ENCODE peak calls at places on chromosome 12, in ten cellular contexts. One of them, this sample, is unnamed.

GRCh38 chr12:96497800-96498199 is 8.4 kb downstream of the CFAP54 start:
- DNase-seq in left lung: no peak
- DNase-seq in mucosa of gallbladder: no peak
- DNase-seq in lower lobe of right lung: no peak
- DNase-seq in A549: no peak
- DNase-seq in psoas muscle: no peak
- DNase-seq in stimulated activated CD4-positive, alpha-beta T cell treated with anti-CD3 and anti-CD28 coated beads, Interleukin-15, amount 100 ng/mL, for 1 hour: no peak
- DNase-seq in tibial artery: no peak
- DNase-seq in activated CD4-positive, alpha-beta T cell treated with anti-CD3 and anti-CD28 coated beads, Interleukin-2, amount 50 U/mL, for 4 hours: no peak
- DNase-seq in iris pigment epithelial cell: peak; percentile 66
- DNase-seq in this sample: no peak

GRCh38 chr12:50545783-50546182 is 41.0 kb downstream of the DIP2B start:
- DNase-seq in left lung: no peak
- DNase-seq in mucosa of gallbladder: no peak
- DNase-seq in lower lobe of right lung: no peak
- DNase-seq in A549: no peak
- DNase-seq in psoas muscle: no peak
- DNase-seq in stimulated activated CD4-positive, alpha-beta T cell treated with anti-CD3 and anti-CD28 coated beads, Interleukin-15, amount 100 ng/mL, for 1 hour: no peak
- DNase-seq in tibial artery: no peak
- DNase-seq in activated CD4-positive, alpha-beta T cell treated with anti-CD3 and anti-CD28 coated beads, Interleukin-2, amount 50 U/mL, for 4 hours: no peak
- DNase-seq in iris pigment epithelial cell: peak; percentile 55
- DNase-seq in this sample: no peak

GRCh38 chr12:510071-510825 is 50.5 kb downstream of the B4GALNT3 start:
- DNase-seq in left lung: peak; percentile 65
- DNase-seq in mucosa of gallbladder: peak; percentile 53
- DNase-seq in lower lobe of right lung: peak; percentile 68
- DNase-seq in A549: no peak
- DNase-seq in psoas muscle: no peak
- DNase-seq in stimulated activated CD4-positive, alpha-beta T cell treated with anti-CD3 and anti-CD28 coated beads, Interleukin-15, amount 100 ng/mL, for 1 hour: no peak
- DNase-seq in tibial artery: no peak
- DNase-seq in activated CD4-positive, alpha-beta T cell treated with anti-CD3 and anti-CD28 coated beads, Interleukin-2, amount 50 U/mL, for 4 hours: no peak
- DNase-seq in iris pigment epithelial cell: no peak
- DNase-seq in this sample: no peak

GRCh38 chr12:7282844-7283243 is 21.0 kb upstream of the ACSM4 start:
- DNase-seq in left lung: no peak
- DNase-seq in mucosa of gallbladder: no peak
- DNase-seq in lower lobe of right lung: no peak
- DNase-seq in A549: no peak
- DNase-seq in psoas muscle: no peak
- DNase-seq in stimulated activated CD4-positive, alpha-beta T cell treated with anti-CD3 and anti-CD28 coated beads, Interleukin-15, amount 100 ng/mL, for 1 hour: no peak
- DNase-seq in tibial artery: no peak
- DNase-seq in activated CD4-positive, alpha-beta T cell treated with anti-CD3 and anti-CD28 coated beads, Interleukin-2, amount 50 U/mL, for 4 hours: no peak
- DNase-seq in iris pigment epithelial cell: no peak
- DNase-seq in this sample: no peak

GRCh38 chr12:18723752-18724151 is 14.1 kb downstream of the PLCZ1 start:
- DNase-seq in left lung: no peak
- DNase-seq in mucosa of gallbladder: peak; percentile 34
- DNase-seq in lower lobe of right lung: no peak
- DNase-seq in A549: peak; percentile 16
- DNase-seq in psoas muscle: no peak
- DNase-seq in stimulated activated CD4-positive, alpha-beta T cell treated with anti-CD3 and anti-CD28 coated beads, Interleukin-15, amount 100 ng/mL, for 1 hour: no peak
- DNase-seq in tibial artery: no peak
- DNase-seq in activated CD4-positive, alpha-beta T cell treated with anti-CD3 and anti-CD28 coated beads, Interleukin-2, amount 50 U/mL, for 4 hours: no peak
- DNase-seq in iris pigment epithelial cell: peak; percentile 92
- DNase-seq in this sample: no peak

GRCh38 chr12:76901628-76902386 is 23.0 kb upstream of the CSRP2 start:
- DNase-seq in left lung: no peak
- DNase-seq in mucosa of gallbladder: no peak
- DNase-seq in lower lobe of right lung: no peak
- DNase-seq in A549: no peak
- DNase-seq in psoas muscle: no peak
- DNase-seq in stimulated activated CD4-positive, alpha-beta T cell treated with anti-CD3 and anti-CD28 coated beads, Interleukin-15, amount 100 ng/mL, for 1 hour: no peak
- DNase-seq in tibial artery: no peak
- DNase-seq in activated CD4-positive, alpha-beta T cell treated with anti-CD3 and anti-CD28 coated beads, Interleukin-2, amount 50 U/mL, for 4 hours: no peak
- DNase-seq in iris pigment epithelial cell: no peak
- DNase-seq in this sample: no peak

GRCh38 chr12:41277019-41277770 is 89.1 kb downstream of the PDZRN4 start:
- DNase-seq in left lung: no peak
- DNase-seq in mucosa of gallbladder: peak; percentile 19
- DNase-seq in lower lobe of right lung: no peak
- DNase-seq in A549: peak; percentile 34
- DNase-seq in psoas muscle: no peak
- DNase-seq in stimulated activated CD4-positive, alpha-beta T cell treated with anti-CD3 and anti-CD28 coated beads, Interleukin-15, amount 100 ng/mL, for 1 hour: no peak
- DNase-seq in tibial artery: no peak
- DNase-seq in activated CD4-positive, alpha-beta T cell treated with anti-CD3 and anti-CD28 coated beads, Interleukin-2, amount 50 U/mL, for 4 hours: no peak
- DNase-seq in iris pigment epithelial cell: peak; percentile 53
- DNase-seq in this sample: no peak

GRCh38 chr12:1517007-1517406 is 77.4 kb downstream of the FBXL14 start:
- DNase-seq in left lung: no peak
- DNase-seq in mucosa of gallbladder: no peak
- DNase-seq in lower lobe of right lung: no peak
- DNase-seq in A549: no peak
- DNase-seq in psoas muscle: no peak
- DNase-seq in stimulated activated CD4-positive, alpha-beta T cell treated with anti-CD3 and anti-CD28 coated beads, Interleukin-15, amount 100 ng/mL, for 1 hour: no peak
- DNase-seq in tibial artery: peak; percentile 20
- DNase-seq in activated CD4-positive, alpha-beta T cell treated with anti-CD3 and anti-CD28 coated beads, Interleukin-2, amount 50 U/mL, for 4 hours: no peak
- DNase-seq in iris pigment epithelial cell: peak; percentile 93
- DNase-seq in this sample: no peak

GRCh38 chr12:62562892-62563291 is 96.3 kb downstream of the MON2 start:
- DNase-seq in left lung: no peak
- DNase-seq in mucosa of gallbladder: no peak
- DNase-seq in lower lobe of right lung: no peak
- DNase-seq in A549: no peak
- DNase-seq in psoas muscle: no peak
- DNase-seq in stimulated activated CD4-positive, alpha-beta T cell treated with anti-CD3 and anti-CD28 coated beads, Interleukin-15, amount 100 ng/mL, for 1 hour: no peak
- DNase-seq in tibial artery: no peak
- DNase-seq in activated CD4-positive, alpha-beta T cell treated with anti-CD3 and anti-CD28 coated beads, Interleukin-2, amount 50 U/mL, for 4 hours: no peak
- DNase-seq in iris pigment epithelial cell: peak; percentile 93
- DNase-seq in this sample: no peak

GRCh38 chr12:101021911-101022388 is 188.1 kb downstream of the SLC5A8 start:
- DNase-seq in left lung: no peak
- DNase-seq in mucosa of gallbladder: no peak
- DNase-seq in lower lobe of right lung: no peak
- DNase-seq in A549: peak; percentile 14
- DNase-seq in psoas muscle: no peak
- DNase-seq in stimulated activated CD4-positive, alpha-beta T cell treated with anti-CD3 and anti-CD28 coated beads, Interleukin-15, amount 100 ng/mL, for 1 hour: no peak
- DNase-seq in tibial artery: no peak
- DNase-seq in activated CD4-positive, alpha-beta T cell treated with anti-CD3 and anti-CD28 coated beads, Interleukin-2, amount 50 U/mL, for 4 hours: no peak
- DNase-seq in iris pigment epithelial cell: peak; percentile 87
- DNase-seq in this sample: no peak

GRCh38 chr12:114673169-114673833 is 10.7 kb downstream of the TBX3 start:
- DNase-seq in left lung: no peak
- DNase-seq in mucosa of gallbladder: peak; percentile 46
- DNase-seq in lower lobe of right lung: no peak
- DNase-seq in A549: no peak
- DNase-seq in psoas muscle: no peak
- DNase-seq in stimulated activated CD4-positive, alpha-beta T cell treated with anti-CD3 and anti-CD28 coated beads, Interleukin-15, amount 100 ng/mL, for 1 hour: no peak
- DNase-seq in tibial artery: no peak
- DNase-seq in activated CD4-positive, alpha-beta T cell treated with anti-CD3 and anti-CD28 coated beads, Interleukin-2, amount 50 U/mL, for 4 hours: no peak
- DNase-seq in iris pigment epithelial cell: peak; percentile 86
- DNase-seq in this sample: no peak

GRCh38 chr12:106120578-106121105 is 18.1 kb downstream of the NUAK1 start:
- DNase-seq in left lung: no peak
- DNase-seq in mucosa of gallbladder: no peak
- DNase-seq in lower lobe of right lung: no peak
- DNase-seq in A549: no peak
- DNase-seq in psoas muscle: peak; percentile 82
- DNase-seq in stimulated activated CD4-positive, alpha-beta T cell treated with anti-CD3 and anti-CD28 coated beads, Interleukin-15, amount 100 ng/mL, for 1 hour: no peak
- DNase-seq in tibial artery: no peak
- DNase-seq in activated CD4-positive, alpha-beta T cell treated with anti-CD3 and anti-CD28 coated beads, Interleukin-2, amount 50 U/mL, for 4 hours: no peak
- DNase-seq in iris pigment epithelial cell: no peak
- DNase-seq in this sample: no peak